ENCODE peak calls at places on chromosome 13, in five cellular contexts. U is spleen; X is glomerular endothelial cell; I is NCI-H2081 treated with DMSO at 0.1 percent for 48 hours; H is activated naive CD4-positive, alpha-beta T cell. C is an unnamed sample.

GRCh38 chr13:40566811-40567210 is 99.6 kb downstream of the FOXO1 start:
- DNase-seq in U (no peak), X (no peak), I (no peak), H (no peak), C (no peak)

GRCh38 chr13:32098275-32098674 is 66.7 kb downstream of the FRY start:
- DNase-seq in U (no peak), X (no peak), I (no peak), H (no peak), C (no peak)

GRCh38 chr13:57784633-57785032 is 153.1 kb downstream of the PCDH17 start:
- DNase-seq in U (no peak), X (no peak), I (no peak), H (no peak), C (no peak)

GRCh38 chr13:59121507-59121906 is 1042.2 kb downstream of the DIAPH3 start:
- DNase-seq in U (no peak), X (no peak), I (no peak), H (no peak), C (no peak)

GRCh38 chr13:30656178-30656577 is 38.5 kb downstream of the USPL1 start:
- DNase-seq in U (no peak), X (no peak), I (no peak), H (no peak), C (no peak)

GRCh38 chr13:66402071-66402470 is 828.1 kb downstream of the PCDH9 start:
- DNase-seq in U (no peak), X (no peak), I (no peak), H (no peak), C (no peak)

GRCh38 chr13:106612688-106613087 is 44.8 kb upstream of the ARGLU1 start:
- DNase-seq in U (no peak), X (no peak), I (no peak), H (no peak), C (peak; percentile 66)

GRCh38 chr13:77674802-77675201 is 22.7 kb upstream of the SLAIN1 start:
- DNase-seq in U (no peak), X (no peak), I (no peak), H (no peak), C (no peak)

GRCh38 chr13:80030491-80030890 is 310.4 kb downstream of the SPRY2 start:
- DNase-seq in U (no peak), X (no peak), I (no peak), H (no peak), C (peak; percentile 69)

GRCh38 chr13:47976325-47976724 is 24.7 kb downstream of the SUCLA2 start:
- DNase-seq in U (no peak), X (no peak), I (no peak), H (no peak), C (no peak)

C was measured in upper lobe of right lung.